ENCODE peak calls at places on chromosomes 5 and 9, in five cellular contexts. N is thyroid gland, V is fibroblast of lung, I is ovary, K is IMR-90. Y is an unnamed sample.
A peak's percentile ranks its signal among the peaks of the same experiment; 100 is the strongest.

GRCh38 chr5:3197237-3197636 is 398.4 kb upstream of the IRX1 start:
- DNase-seq in K (no peak), N (no peak), V (no peak), I (no peak), Y (no peak)

GRCh38 chr5:1545798-1546355 is 22.1 kb upstream of the LPCAT1 start:
- DNase-seq in I (no peak), N (peak; percentile 49), K (no peak), V (peak; percentile 17), Y (no peak)

GRCh38 chr5:43309657-43310056 is 3.6 kb downstream of the HMGCS1 start:
- DNase-seq in K (peak; percentile 10), V (peak; percentile 32), N (peak; percentile 24), I (no peak), Y (no peak)

GRCh38 chr5:157214399-157214798 is 33.8 kb downstream of the ITK start:
- DNase-seq in V (no peak), N (no peak), K (no peak), I (no peak), Y (no peak)

GRCh38 chr5:135493406-135494180 is 41.4 kb upstream of the TIFAB start:
- DNase-seq in K (peak; percentile 92), I (no peak), V (peak; percentile 92), N (no peak), Y (peak; percentile 58)

GRCh38 chr5:173837654-173838053 is 50.5 kb upstream of the CPEB4 start:
- DNase-seq in V (no peak), I (no peak), N (no peak), K (no peak), Y (no peak)

GRCh38 chr9:22244141-22245011 is 202.2 kb upstream of the DMRTA1 start:
- DNase-seq in I (no peak), N (no peak), V (peak; percentile 63), K (peak; percentile 63), Y (no peak)

GRCh38 chr5:115415143-115415491 is 118.7 kb upstream of the CCDC112 start:
- DNase-seq in N (peak; percentile 85), K (peak; percentile 82), I (no peak), V (peak; percentile 87), Y (no peak)

GRCh38 chr5:12522116-12522515 is 617.9 kb upstream of the CTNND2 start:
- DNase-seq in I (no peak), K (no peak), N (no peak), V (peak; percentile 26), Y (no peak)
- TF ChIP-seq CTCF in I (no peak), K (no peak), N (no peak), V (no peak), Y (no peak)

GRCh38 chr9:137804908-137805356 is 72.7 kb upstream of the CACNA1B start:
- DNase-seq in N (no peak), I (no peak), K (peak; percentile 47), V (peak; percentile 32), Y (no peak)
- H3K36me3 ChIP-seq in N (peaks cover 10% of the 10 kb centered on the region), I (no peaks in the 10 kb centered on the region), K (peaks cover 51% of the 10 kb centered on the region), V (peaks cover 11% of the 10 kb centered on the region), Y (peaks cover 58% of the 10 kb centered on the region)

DNA sequence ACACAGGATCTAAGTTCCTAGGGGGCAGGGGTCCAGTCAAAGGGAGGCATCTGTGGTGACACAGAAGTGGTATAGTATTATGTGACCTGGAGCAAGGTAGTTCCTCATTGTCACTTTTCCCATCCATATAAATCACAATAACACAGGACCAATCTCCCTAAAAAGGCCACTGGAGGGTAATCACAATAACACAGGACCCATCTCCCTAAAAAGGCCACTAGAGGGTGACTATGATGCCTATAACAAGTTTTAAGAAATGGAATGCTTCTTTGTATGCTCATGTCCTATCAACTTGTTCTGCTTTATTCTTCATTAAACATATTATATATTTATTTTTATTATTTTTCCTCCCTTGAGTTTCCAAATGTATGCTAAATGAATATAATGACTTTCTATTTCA is 254.6 kb downstream of the ASTN2 start:
- DNase-seq in V (no peak), I (no peak), K (no peak), N (no peak), Y (no peak)
- TF ChIP-seq CTCF in V (no peak), I (no peak), K (no peak), N (no peak), Y (no peak)

GRCh38 chr9:37432020-37432419 is 9.5 kb downstream of the GRHPR start:
- DNase-seq in V (no peak), N (no peak), I (no peak), K (no peak), Y (peak; percentile 38)
- H3K36me3 ChIP-seq in V (peaks cover 32% of the 10 kb centered on the region), N (peaks cover 11% of the 10 kb centered on the region), I (no peaks in the 10 kb centered on the region), K (peaks cover 57% of the 10 kb centered on the region), Y (peaks cover 93% of the 10 kb centered on the region)

GRCh38 chr5:98839469-98840383 is 66.3 kb downstream of the RGMB start:
- DNase-seq in N (no peak), V (peak; percentile 20), I (no peak), K (no peak), Y (no peak)
- TF ChIP-seq CTCF in N (peak; percentile 13), V (peak; percentile 53), I (no peak), K (peak; percentile 16), Y (no peak)

DNA sequence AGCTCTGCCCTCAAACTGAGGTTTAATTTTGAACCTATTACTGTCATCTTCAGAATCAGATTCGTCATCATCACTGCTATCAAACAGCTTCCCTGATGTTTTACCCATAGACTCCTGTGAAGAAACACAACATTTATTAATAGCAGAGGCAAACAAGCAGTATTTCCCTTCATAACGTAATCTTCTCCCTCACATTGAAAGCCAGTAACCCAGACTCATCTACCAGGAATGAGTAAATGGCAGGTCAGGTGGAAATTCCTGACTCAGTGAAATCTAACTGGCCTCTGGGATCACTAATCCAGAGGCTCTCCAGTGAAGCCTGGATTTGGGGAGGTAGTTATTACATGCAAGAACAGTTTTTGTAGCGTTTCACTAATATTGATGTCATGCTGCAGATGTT is 14.6 kb downstream of the NOL8 start:
- DNase-seq in N (no peak), I (no peak), V (no peak), K (peak; percentile 25), Y (no peak)
- H3K36me3 ChIP-seq in N (peaks cover 47% of the 10 kb centered on the region), I (no peaks in the 10 kb centered on the region), V (peaks cover 5% of the 10 kb centered on the region), K (peaks cover 29% of the 10 kb centered on the region), Y (peaks cover 80% of the 10 kb centered on the region)

GRCh38 chr9:133564451-133564850 is 29.9 kb downstream of the ADAMTSL2 start:
- DNase-seq in V (no peak), I (no peak), N (no peak), K (no peak), Y (no peak)
- TF ChIP-seq CTCF in V (no peak), I (no peak), N (no peak), K (no peak), Y (no peak)

DNA sequence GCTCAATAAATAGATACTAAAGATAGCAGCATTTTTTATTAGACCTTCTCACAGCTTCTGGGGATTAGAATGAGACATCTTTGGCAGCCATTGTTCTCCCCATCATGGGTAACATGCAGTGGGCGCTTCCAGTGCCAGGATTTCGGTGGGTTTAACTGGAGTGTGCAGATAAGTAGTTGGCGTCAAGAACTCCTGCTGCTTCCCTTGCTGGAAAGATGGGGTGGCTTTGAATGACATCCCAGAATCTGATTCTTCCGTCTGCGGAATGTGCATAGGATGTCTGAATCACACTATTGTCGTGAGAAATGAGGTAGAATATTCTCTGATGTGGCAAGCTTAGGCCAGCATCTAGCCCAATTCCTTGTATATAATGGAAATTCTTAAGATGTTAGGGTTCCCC is 7.3 kb downstream of the SFXN1 start:
- DNase-seq in I (no peak), V (peak; percentile 26), N (no peak), K (no peak), Y (no peak)
- H3K36me3 ChIP-seq in I (no peaks in the 10 kb centered on the region), V (no peaks in the 10 kb centered on the region), N (no peaks in the 10 kb centered on the region), K (peaks cover 32% of the 10 kb centered on the region), Y (peaks cover 5% of the 10 kb centered on the region)